ENCODE peak calls at places on chromosome 21, in six cellular contexts. W, T, O, L, J and S are unnamed samples.

GRCh38 chr21:41361786-41362604 is at the start of gene MX2:
- DNase-seq in W (peak), T (no peak), O (peak), L (peak), J (no peak), S (no peak)

GRCh38 chr21:42225042-42225441 is 6.1 kb downstream of the ABCG1 start:
- DNase-seq in W (no peak), T (no peak), O (no peak), L (no peak), J (no peak), S (no peak)

GRCh38 chr21:34728479-34728878 is 59.7 kb downstream of the CLIC6 start:
- DNase-seq in W (no peak), T (no peak), O (no peak), L (no peak), J (no peak), S (no peak)

GRCh38 chr21:38211321-38211720 is 45.5 kb upstream of the KCNJ15 start:
- DNase-seq in W (no peak), T (no peak), O (no peak), L (no peak), J (no peak), S (no peak)

GRCh38 chr21:33023574-33024277 is 2.0 kb upstream of the OLIG2 start:
- DNase-seq in W (no peak), T (no peak), O (no peak), L (no peak), J (no peak), S (no peak)

GRCh38 chr21:36807421-36808004 is 108.6 kb downstream of the SIM2 start:
- DNase-seq in W (no peak), T (no peak), O (peak), L (no peak), J (no peak), S (no peak)

GRCh38 chr21:32368386-32368785 is 24.4 kb downstream of the URB1 start:
- DNase-seq in W (no peak), T (no peak), O (no peak), L (no peak), J (no peak), S (no peak)

GRCh38 chr21:14836950-14837349 is 227.8 kb downstream of the NRIP1 start:
- DNase-seq in W (no peak), T (no peak), O (no peak), L (peak), J (no peak), S (no peak)

GRCh38 chr21:35273331-35273730 is 224.2 kb upstream of the RUNX1 start:
- DNase-seq in W (no peak), T (no peak), O (no peak), L (no peak), J (no peak), S (no peak)

GRCh38 chr21:33870768-33871167 is 44.8 kb downstream of the ATP5PO start:
- DNase-seq in W (no peak), T (no peak), O (no peak), L (no peak), J (no peak), S (peak)

GRCh38 chr21:45249626-45250025 is 38.1 kb downstream of the POFUT2 start:
- DNase-seq in W (no peak), T (no peak), O (no peak), L (no peak), J (no peak), S (no peak)

GRCh38 chr21:31731112-31731801 is 661 bp downstream of the SCAF4 start:
- DNase-seq in W (peak), T (peak), O (no peak), L (peak), J (peak), S (no peak)

GRCh38 chr21:43937051-43937832 is 72.2 kb downstream of the AGPAT3 start:
- DNase-seq in W (no peak), T (no peak), O (no peak), L (no peak), J (no peak), S (no peak)

GRCh38 chr21:38995755-38996154 is 187.5 kb downstream of the PSMG1 start:
- DNase-seq in W (no peak), T (no peak), O (no peak), L (no peak), J (no peak), S (no peak)

GRCh38 chr21:38831526-38832467 is 26.1 kb downstream of the ETS2 start:
- DNase-seq in W (peak), T (no peak), O (peak), L (peak), J (no peak), S (peak)

GRCh38 chr21:46411691-46412090 is 47.0 kb upstream of the DIP2A start:
- DNase-seq in W (no peak), T (no peak), O (no peak), L (no peak), J (no peak), S (no peak)

GRCh38 chr21:39657091-39657689 is 44.5 kb downstream of the B3GALT5 start:
- DNase-seq in W (no peak), T (no peak), O (no peak), L (no peak), J (no peak), S (no peak)

GRCh38 chr21:42731264-42732032 is 78.0 kb downstream of the PDE9A start:
- DNase-seq in W (no peak), T (no peak), O (no peak), L (no peak), J (no peak), S (peak)

GRCh38 chr21:46424062-46424591 is 34.6 kb upstream of the DIP2A start:
- DNase-seq in W (no peak), T (no peak), O (no peak), L (no peak), J (peak), S (no peak)

GRCh38 chr21:41833138-41834115 is 45.7 kb downstream of the PRDM15 start:
- DNase-seq in W (no peak), T (no peak), O (no peak), L (no peak), J (no peak), S (no peak)

GRCh38 chr21:34073032-34073748 is at the start of the genes MRPS6 and SLC5A3:
- DNase-seq in W (peak), T (peak), O (no peak), L (peak), J (peak), S (peak)

GRCh38 chr21:44281801-44282200 is 3.9 kb upstream of the AIRE start:
- DNase-seq in W (no peak), T (no peak), O (no peak), L (no peak), J (no peak), S (no peak)

GRCh38 chr21:32330784-32331311 is 32.2 kb downstream of the MRAP start:
- DNase-seq in W (no peak), T (peak), O (no peak), L (no peak), J (no peak), S (no peak)

GRCh38 chr21:44487831-44488230 is 32.5 kb downstream of the LRRC3 start:
- DNase-seq in W (no peak), T (no peak), O (no peak), L (peak), J (no peak), S (peak)

GRCh38 chr21:17679002-17679600 is 66.4 kb upstream of the BTG3 start:
- DNase-seq in W (no peak), T (peak), O (no peak), L (peak), J (no peak), S (peak)

GRCh38 chr21:21406918-21407317 is 408.7 kb downstream of the NCAM2 start:
- DNase-seq in W (no peak), T (no peak), O (no peak), L (peak), J (no peak), S (no peak)

GRCh38 chr21:44630440-44630839 is 3.5 kb downstream of the KRTAP10-9 start:
- DNase-seq in W (no peak), T (no peak), O (no peak), L (no peak), J (no peak), S (no peak)

GRCh38 chr21:32977216-32977615 is 48.5 kb upstream of the OLIG2 start:
- DNase-seq in W (no peak), T (no peak), O (no peak), L (no peak), J (no peak), S (no peak)

GRCh38 chr21:39221282-39221996 is 38.2 kb upstream of the PSMG1 start:
- DNase-seq in W (no peak), T (no peak), O (no peak), L (no peak), J (no peak), S (peak)

GRCh38 chr21:45087022-45087823 is 12.8 kb downstream of the ADARB1 start:
- DNase-seq in W (no peak), T (no peak), O (no peak), L (no peak), J (no peak), S (no peak)

GRCh38 chr21:31667141-31667540 is 7.6 kb downstream of the SOD1 start:
- DNase-seq in W (no peak), T (no peak), O (no peak), L (no peak), J (no peak), S (no peak)

GRCh38 chr21:36554411-36555157 is 74.7 kb upstream of the CLDN14 start:
- DNase-seq in W (no peak), T (no peak), O (no peak), L (no peak), J (no peak), S (no peak)

GRCh38 chr21:29943885-29944284 is 4.1 kb upstream of the GRIK1 start:
- DNase-seq in W (no peak), T (no peak), O (no peak), L (no peak), J (peak), S (peak)